ENCODE peak calls at places on chromosomes 16 and 17, in eight cellular contexts. Q is lower lobe of right lung; U is activated T-cell treated with anti-CD3 and anti-CD28 coated beads for 1 hour; I is left ventricle myocardium superior; G is lung; J is NCI-H146; F is CD8-positive, alpha-beta T cell; T is kidney tubule cell. Z is an unnamed sample.

GRCh38 chr16:72876221-72876620 is 171.7 kb downstream of the ZFHX3 start:
- DNase-seq in Q (peak), U (no peak), I (peak), G (no peak), J (no peak), F (peak), T (no peak), Z (peak)

GRCh38 chr17:43581130-43581529 is 35.0 kb upstream of the ETV4 start:
- DNase-seq in Q (no peak), U (no peak), I (no peak), G (no peak), J (no peak), F (no peak), T (no peak), Z (no peak)

GRCh38 chr17:79948406-79948917 is 87.2 kb downstream of the TBC1D16 start:
- DNase-seq in Q (peak), U (no peak), I (no peak), G (no peak), J (no peak), F (no peak), T (no peak), Z (no peak)

GRCh38 chr17:63997341-63998048 is 656 bp upstream of the PRR29 start:
- DNase-seq in Q (peak), U (no peak), I (no peak), G (no peak), J (no peak), F (no peak), T (no peak), Z (no peak)

GRCh38 chr17:44547625-44548297 is 9.5 kb upstream of the FZD2 start:
- DNase-seq in Q (no peak), U (no peak), I (no peak), G (no peak), J (no peak), F (no peak), T (no peak), Z (no peak)

GRCh38 chr16:56401482-56401881 is 23.9 kb downstream of the AMFR start:
- DNase-seq in Q (no peak), U (no peak), I (no peak), G (no peak), J (peak), F (no peak), T (peak), Z (no peak)

GRCh38 chr17:40922239-40922638 is 15.2 kb downstream of the KRT23 start:
- DNase-seq in Q (peak), U (no peak), I (no peak), G (peak), J (no peak), F (no peak), T (peak), Z (peak)

GRCh38 chr17:43905985-43906852 is 1.1 kb downstream of the MPP2 start:
- DNase-seq in Q (peak), U (peak), I (peak), G (peak), J (peak), F (peak), T (peak), Z (peak)

GRCh38 chr17:64007838-64008282 is 9.7 kb downstream of the PRR29 start:
- DNase-seq in Q (no peak), U (no peak), I (no peak), G (no peak), J (no peak), F (no peak), T (no peak), Z (no peak)

GRCh38 chr17:12107905-12108304 is 87.2 kb downstream of the MAP2K4 start:
- DNase-seq in Q (no peak), U (no peak), I (no peak), G (no peak), J (peak), F (no peak), T (peak), Z (no peak)

GRCh38 chr17:37327341-37328090 is 48.3 kb upstream of the C17orf78 start:
- DNase-seq in Q (no peak), U (no peak), I (no peak), G (no peak), J (no peak), F (no peak), T (peak), Z (no peak)

GRCh38 chr16:17273142-17273561 is 197.6 kb downstream of the XYLT1 start:
- DNase-seq in Q (no peak), U (no peak), I (no peak), G (no peak), J (no peak), F (peak), T (peak), Z (no peak)

GRCh38 chr17:47700471-47701449 is 6.8 kb downstream of the TBKBP1 start:
- DNase-seq in Q (peak), U (no peak), I (no peak), G (no peak), J (no peak), F (no peak), T (no peak), Z (no peak)

GRCh38 chr17:75828051-75828400 is 16.2 kb downstream of the UNC13D start:
- DNase-seq in Q (no peak), U (no peak), I (no peak), G (no peak), J (no peak), F (no peak), T (no peak), Z (no peak)

GRCh38 chr17:64534187-64534586 is 27.4 kb downstream of the CEP95 start:
- DNase-seq in Q (no peak), U (no peak), I (no peak), G (no peak), J (no peak), F (no peak), T (peak), Z (peak)

GRCh38 chr17:62052765-62053338 is 12.2 kb downstream of the MED13 start:
- DNase-seq in Q (no peak), U (no peak), I (no peak), G (no peak), J (no peak), F (no peak), T (peak), Z (no peak)

GRCh38 chr17:61498042-61498441 is 45.8 kb downstream of the TBX4 start:
- DNase-seq in Q (no peak), U (no peak), I (no peak), G (no peak), J (no peak), F (no peak), T (no peak), Z (no peak)

GRCh38 chr17:20267459-20267842 is 199.9 kb downstream of the LGALS9B start:
- DNase-seq in Q (no peak), U (peak), I (no peak), G (no peak), J (no peak), F (peak), T (no peak), Z (no peak)

GRCh38 chr16:50096791-50097190 is 31.0 kb downstream of the HEATR3 start:
- DNase-seq in Q (no peak), U (no peak), I (no peak), G (no peak), J (no peak), F (no peak), T (peak), Z (no peak)